ENCODE peak calls at places on chromosomes 4 and X, in eight cellular contexts. One of them, this sample, is unnamed.

GRCh38 chrX:11435568-11435967 is 142.4 kb downstream of the AMELX start:
- DNase-seq in stomach: no peak
- DNase-seq in H1: no peak
- DNase-seq in brain microvascular endothelial cell: no peak
- DNase-seq in CD8-positive, alpha-beta T cell: no peak
- DNase-seq in fibroblast of the aortic adventitia: peak; percentile 92
- DNase-seq in kidney epithelial cell: no peak
- DNase-seq in dorsolateral prefrontal cortex: no peak
- DNase-seq in this sample: peak; percentile 36

GRCh38 chrX:11967986-11968385 is 170.3 kb upstream of the FRMPD4 start:
- DNase-seq in fibroblast of the aortic adventitia: peak; percentile 41
- DNase-seq in CD8-positive, alpha-beta T cell: no peak
- DNase-seq in H1: no peak
- DNase-seq in stomach: no peak
- DNase-seq in dorsolateral prefrontal cortex: no peak
- DNase-seq in kidney epithelial cell: no peak
- DNase-seq in brain microvascular endothelial cell: no peak
- DNase-seq in this sample: no peak

GRCh38 chr4:16034010-16034829 is 49.6 kb downstream of the PROM1 start:
- DNase-seq in H1: no peak
- DNase-seq in brain microvascular endothelial cell: peak; percentile 22
- DNase-seq in dorsolateral prefrontal cortex: no peak
- DNase-seq in stomach: no peak
- DNase-seq in fibroblast of the aortic adventitia: peak; percentile 53
- DNase-seq in kidney epithelial cell: peak; percentile 75
- DNase-seq in CD8-positive, alpha-beta T cell: no peak
- DNase-seq in this sample: no peak

GRCh38 chr4:89379541-89380035 is 72.0 kb upstream of the GPRIN3 start:
- DNase-seq in kidney epithelial cell: no peak
- DNase-seq in fibroblast of the aortic adventitia: no peak
- DNase-seq in CD8-positive, alpha-beta T cell: no peak
- DNase-seq in brain microvascular endothelial cell: no peak
- DNase-seq in stomach: no peak
- DNase-seq in H1: no peak
- DNase-seq in dorsolateral prefrontal cortex: no peak
- DNase-seq in this sample: no peak

GRCh38 chr4:136653640-136654406 is 878.5 kb downstream of the PCDH18 start:
- DNase-seq in stomach: no peak
- DNase-seq in brain microvascular endothelial cell: no peak
- DNase-seq in fibroblast of the aortic adventitia: no peak
- DNase-seq in kidney epithelial cell: no peak
- DNase-seq in H1: no peak
- DNase-seq in CD8-positive, alpha-beta T cell: no peak
- DNase-seq in dorsolateral prefrontal cortex: no peak
- DNase-seq in this sample: no peak

GRCh38 chr4:184616633-184617471 is 32.4 kb downstream of the CASP3 start:
- DNase-seq in dorsolateral prefrontal cortex: no peak
- DNase-seq in stomach: no peak
- DNase-seq in brain microvascular endothelial cell: no peak
- DNase-seq in kidney epithelial cell: no peak
- DNase-seq in CD8-positive, alpha-beta T cell: no peak
- DNase-seq in fibroblast of the aortic adventitia: peak; percentile 6
- DNase-seq in H1: peak; percentile 50
- DNase-seq in this sample: no peak

GRCh38 chrX:123993326-123993725 is 31.8 kb downstream of the STAG2 start:
- DNase-seq in stomach: no peak
- DNase-seq in H1: no peak
- DNase-seq in brain microvascular endothelial cell: peak; percentile 65
- DNase-seq in fibroblast of the aortic adventitia: peak; percentile 46
- DNase-seq in kidney epithelial cell: peak; percentile 48
- DNase-seq in dorsolateral prefrontal cortex: no peak
- DNase-seq in CD8-positive, alpha-beta T cell: no peak
- DNase-seq in this sample: peak; percentile 7

GRCh38 chrX:70995338-70995737 is 64.4 kb upstream of the SLC7A3 start:
- DNase-seq in stomach: no peak
- DNase-seq in dorsolateral prefrontal cortex: no peak
- DNase-seq in H1: no peak
- DNase-seq in fibroblast of the aortic adventitia: no peak
- DNase-seq in CD8-positive, alpha-beta T cell: no peak
- DNase-seq in brain microvascular endothelial cell: no peak
- DNase-seq in kidney epithelial cell: no peak
- DNase-seq in this sample: no peak

GRCh38 chr4:41622816-41623215 is 84.9 kb downstream of the LIMCH1 start:
- DNase-seq in kidney epithelial cell: no peak
- DNase-seq in H1: no peak
- DNase-seq in brain microvascular endothelial cell: no peak
- DNase-seq in fibroblast of the aortic adventitia: no peak
- DNase-seq in CD8-positive, alpha-beta T cell: no peak
- DNase-seq in stomach: no peak
- DNase-seq in dorsolateral prefrontal cortex: peak; percentile 63
- DNase-seq in this sample: no peak

GRCh38 chr4:2827071-2827873 is 16.4 kb upstream of the ADD1 start:
- DNase-seq in brain microvascular endothelial cell: no peak
- DNase-seq in dorsolateral prefrontal cortex: peak; percentile 34
- DNase-seq in fibroblast of the aortic adventitia: no peak
- DNase-seq in CD8-positive, alpha-beta T cell: no peak
- DNase-seq in stomach: no peak
- DNase-seq in kidney epithelial cell: no peak
- DNase-seq in H1: no peak
- DNase-seq in this sample: no peak

GRCh38 chrX:21955398-21956189 is 15.1 kb downstream of the SMS start:
- DNase-seq in fibroblast of the aortic adventitia: no peak
- DNase-seq in kidney epithelial cell: no peak
- DNase-seq in H1: no peak
- DNase-seq in CD8-positive, alpha-beta T cell: no peak
- DNase-seq in brain microvascular endothelial cell: no peak
- DNase-seq in dorsolateral prefrontal cortex: no peak
- DNase-seq in stomach: no peak
- DNase-seq in this sample: no peak

GRCh38 chr4:107682306-107682705 is 37.7 kb downstream of the PAPSS1 start:
- DNase-seq in fibroblast of the aortic adventitia: no peak
- DNase-seq in H1: no peak
- DNase-seq in dorsolateral prefrontal cortex: no peak
- DNase-seq in brain microvascular endothelial cell: no peak
- DNase-seq in stomach: no peak
- DNase-seq in kidney epithelial cell: no peak
- DNase-seq in CD8-positive, alpha-beta T cell: no peak
- DNase-seq in this sample: no peak

GRCh38 chr4:77155631-77156345 is 1.2 kb upstream of the CCNG2 start:
- DNase-seq in dorsolateral prefrontal cortex: no peak
- DNase-seq in fibroblast of the aortic adventitia: no peak
- DNase-seq in brain microvascular endothelial cell: no peak
- DNase-seq in kidney epithelial cell: no peak
- DNase-seq in H1: no peak
- DNase-seq in stomach: no peak
- DNase-seq in CD8-positive, alpha-beta T cell: no peak
- DNase-seq in this sample: no peak

GRCh38 chrX:56817179-56817578 is 88.1 kb downstream of the NBDY start:
- DNase-seq in dorsolateral prefrontal cortex: no peak
- DNase-seq in CD8-positive, alpha-beta T cell: no peak
- DNase-seq in fibroblast of the aortic adventitia: no peak
- DNase-seq in kidney epithelial cell: no peak
- DNase-seq in brain microvascular endothelial cell: no peak
- DNase-seq in H1: no peak
- DNase-seq in stomach: no peak
- DNase-seq in this sample: no peak

GRCh38 chr4:102717448-102718092 is 43.2 kb downstream of the MANBA start:
- DNase-seq in dorsolateral prefrontal cortex: no peak
- DNase-seq in H1: no peak
- DNase-seq in brain microvascular endothelial cell: peak; percentile 17
- DNase-seq in fibroblast of the aortic adventitia: no peak
- DNase-seq in CD8-positive, alpha-beta T cell: no peak
- DNase-seq in kidney epithelial cell: peak; percentile 34
- DNase-seq in stomach: no peak
- DNase-seq in this sample: no peak

GRCh38 chrX:71167031-71167781 is 22.6 kb downstream of the NLGN3 start:
- DNase-seq in CD8-positive, alpha-beta T cell: no peak
- DNase-seq in dorsolateral prefrontal cortex: no peak
- DNase-seq in brain microvascular endothelial cell: no peak
- DNase-seq in kidney epithelial cell: no peak
- DNase-seq in H1: no peak
- DNase-seq in fibroblast of the aortic adventitia: no peak
- DNase-seq in stomach: no peak
- DNase-seq in this sample: no peak

GRCh38 chr4:182140547-182140946 is 102.7 kb upstream of the TENM3 start:
- DNase-seq in fibroblast of the aortic adventitia: no peak
- DNase-seq in stomach: no peak
- DNase-seq in H1: peak; percentile 53
- DNase-seq in kidney epithelial cell: no peak
- DNase-seq in dorsolateral prefrontal cortex: no peak
- DNase-seq in brain microvascular endothelial cell: no peak
- DNase-seq in CD8-positive, alpha-beta T cell: no peak
- DNase-seq in this sample: no peak

GRCh38 chr4:38060829-38061431 is 100.7 kb downstream of the PTTG2 start:
- DNase-seq in fibroblast of the aortic adventitia: peak; percentile 68
- DNase-seq in CD8-positive, alpha-beta T cell: no peak
- DNase-seq in kidney epithelial cell: no peak
- DNase-seq in brain microvascular endothelial cell: peak; percentile 78
- DNase-seq in H1: no peak
- DNase-seq in stomach: no peak
- DNase-seq in dorsolateral prefrontal cortex: no peak
- DNase-seq in this sample: no peak

GRCh38 chr4:61374612-61374920 is 174.4 kb downstream of the ADGRL3 start:
- DNase-seq in dorsolateral prefrontal cortex: no peak
- DNase-seq in H1: no peak
- DNase-seq in fibroblast of the aortic adventitia: peak; percentile 67
- DNase-seq in brain microvascular endothelial cell: peak; percentile 8
- DNase-seq in kidney epithelial cell: no peak
- DNase-seq in stomach: no peak
- DNase-seq in CD8-positive, alpha-beta T cell: no peak
- DNase-seq in this sample: no peak

GRCh38 chr4:165331823-165332222 is 4.4 kb downstream of the MSMO1 start:
- DNase-seq in CD8-positive, alpha-beta T cell: no peak
- DNase-seq in H1: no peak
- DNase-seq in dorsolateral prefrontal cortex: no peak
- DNase-seq in brain microvascular endothelial cell: no peak
- DNase-seq in kidney epithelial cell: no peak
- DNase-seq in stomach: no peak
- DNase-seq in fibroblast of the aortic adventitia: no peak
- DNase-seq in this sample: no peak

GRCh38 chr4:165331316-165331715 is 3.8 kb downstream of the MSMO1 start:
- DNase-seq in kidney epithelial cell: no peak
- DNase-seq in dorsolateral prefrontal cortex: no peak
- DNase-seq in fibroblast of the aortic adventitia: no peak
- DNase-seq in stomach: no peak
- DNase-seq in brain microvascular endothelial cell: no peak
- DNase-seq in CD8-positive, alpha-beta T cell: no peak
- DNase-seq in H1: no peak
- DNase-seq in this sample: no peak

GRCh38 chr4:165332502-165332901 is 5.0 kb downstream of the MSMO1 start:
- DNase-seq in kidney epithelial cell: no peak
- DNase-seq in dorsolateral prefrontal cortex: no peak
- DNase-seq in fibroblast of the aortic adventitia: no peak
- DNase-seq in stomach: no peak
- DNase-seq in CD8-positive, alpha-beta T cell: no peak
- DNase-seq in brain microvascular endothelial cell: no peak
- DNase-seq in H1: no peak
- DNase-seq in this sample: no peak

GRCh38 chr4:165330071-165330470 is 2.6 kb downstream of the MSMO1 start:
- DNase-seq in dorsolateral prefrontal cortex: no peak
- DNase-seq in fibroblast of the aortic adventitia: no peak
- DNase-seq in kidney epithelial cell: no peak
- DNase-seq in H1: no peak
- DNase-seq in brain microvascular endothelial cell: no peak
- DNase-seq in stomach: no peak
- DNase-seq in CD8-positive, alpha-beta T cell: no peak
- DNase-seq in this sample: no peak

DNA sequence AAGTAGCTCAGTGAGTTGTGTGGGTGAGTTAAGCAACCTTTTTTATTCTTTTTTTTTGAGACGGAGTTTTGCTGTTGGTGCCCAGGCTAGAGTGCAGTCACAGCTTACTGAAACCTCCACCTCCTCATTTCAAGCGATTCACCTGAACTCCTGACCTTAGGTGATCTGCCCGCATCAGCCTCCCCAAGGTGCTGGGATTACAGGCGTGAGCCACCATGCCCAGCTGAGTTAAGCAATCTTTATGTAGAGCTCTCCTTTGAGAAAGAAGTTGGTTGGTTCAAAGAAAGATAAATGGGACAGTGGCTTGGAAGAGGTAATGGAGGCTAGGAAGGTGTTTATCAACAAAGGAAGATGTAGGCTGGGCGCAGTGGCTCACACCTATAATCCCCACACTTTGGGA is 3.2 kb downstream of the MSMO1 start:
- DNase-seq in dorsolateral prefrontal cortex: no peak
- DNase-seq in kidney epithelial cell: no peak
- DNase-seq in brain microvascular endothelial cell: no peak
- DNase-seq in CD8-positive, alpha-beta T cell: no peak
- DNase-seq in fibroblast of the aortic adventitia: no peak
- DNase-seq in stomach: no peak
- DNase-seq in H1: no peak
- DNase-seq in this sample: no peak
- H3K4me3 ChIP-seq in dorsolateral prefrontal cortex: peak overlapping the region; percentile 99
- H3K4me3 ChIP-seq in kidney epithelial cell: peak overlapping the region; percentile 82
- H3K4me3 ChIP-seq in brain microvascular endothelial cell: peak overlapping the region; percentile 97
- H3K4me3 ChIP-seq in CD8-positive, alpha-beta T cell: no peak overlapping the region
- H3K4me3 ChIP-seq in fibroblast of the aortic adventitia: peak overlapping the region; percentile 29
- H3K4me3 ChIP-seq in stomach: no peak overlapping the region
- H3K4me3 ChIP-seq in H1: peak overlapping the region; percentile 93
- H3K4me3 ChIP-seq in this sample: peak overlapping the region; percentile 65

GRCh38 chrX:66126671-66127070 is 37.4 kb upstream of the HEPH start:
- DNase-seq in kidney epithelial cell: no peak
- DNase-seq in H1: no peak
- DNase-seq in dorsolateral prefrontal cortex: no peak
- DNase-seq in brain microvascular endothelial cell: no peak
- DNase-seq in fibroblast of the aortic adventitia: no peak
- DNase-seq in CD8-positive, alpha-beta T cell: no peak
- DNase-seq in stomach: no peak
- DNase-seq in this sample: no peak
- TF ChIP-seq CTCF in kidney epithelial cell: no peak
- TF ChIP-seq CTCF in H1: no peak
- TF ChIP-seq CTCF in dorsolateral prefrontal cortex: no peak
- TF ChIP-seq CTCF in brain microvascular endothelial cell: no peak
- TF ChIP-seq CTCF in fibroblast of the aortic adventitia: no peak
- TF ChIP-seq CTCF in CD8-positive, alpha-beta T cell: no peak
- TF ChIP-seq CTCF in stomach: no peak
- TF ChIP-seq CTCF in this sample: no peak

DNA sequence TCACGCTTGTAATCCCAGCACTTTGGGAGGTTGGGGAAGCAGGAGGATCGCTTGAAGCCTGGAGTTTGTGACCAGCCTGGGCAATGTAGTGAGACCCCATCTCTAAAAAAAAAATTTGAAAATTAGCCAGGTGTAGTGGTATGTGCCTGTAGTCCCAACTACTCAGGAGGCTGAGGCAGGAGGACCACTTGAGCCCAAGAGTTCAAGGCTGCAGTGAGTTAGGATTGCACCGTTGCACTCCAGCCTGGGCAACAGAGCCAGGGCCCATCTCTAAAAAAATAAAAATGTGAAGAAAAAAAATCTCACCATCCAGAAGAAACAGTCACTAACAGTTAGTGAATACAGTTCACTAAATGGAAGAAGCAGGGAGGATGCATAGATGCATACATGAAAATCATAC is 34.8 kb downstream of the TMEM271 start:
- DNase-seq in brain microvascular endothelial cell: no peak
- DNase-seq in H1: no peak
- DNase-seq in stomach: no peak
- DNase-seq in fibroblast of the aortic adventitia: no peak
- DNase-seq in dorsolateral prefrontal cortex: no peak
- DNase-seq in CD8-positive, alpha-beta T cell: no peak
- DNase-seq in kidney epithelial cell: no peak
- DNase-seq in this sample: no peak
- H3K4me3 ChIP-seq in brain microvascular endothelial cell: no peak overlapping the region
- H3K4me3 ChIP-seq in H1: no peak overlapping the region
- H3K4me3 ChIP-seq in stomach: no peak overlapping the region
- H3K4me3 ChIP-seq in fibroblast of the aortic adventitia: no peak overlapping the region
- H3K4me3 ChIP-seq in dorsolateral prefrontal cortex: no peak overlapping the region
- H3K4me3 ChIP-seq in CD8-positive, alpha-beta T cell: no peak overlapping the region
- H3K4me3 ChIP-seq in kidney epithelial cell: no peak overlapping the region
- H3K4me3 ChIP-seq in this sample: no peak overlapping the region

GRCh38 chrX:134173541-134174272 is 63.3 kb upstream of the CCDC160 start:
- DNase-seq in CD8-positive, alpha-beta T cell: no peak
- DNase-seq in H1: peak; percentile 46
- DNase-seq in dorsolateral prefrontal cortex: no peak
- DNase-seq in brain microvascular endothelial cell: no peak
- DNase-seq in stomach: no peak
- DNase-seq in kidney epithelial cell: no peak
- DNase-seq in fibroblast of the aortic adventitia: no peak
- DNase-seq in this sample: no peak
- TF ChIP-seq CTCF in CD8-positive, alpha-beta T cell: no peak
- TF ChIP-seq CTCF in H1: no peak
- TF ChIP-seq CTCF in dorsolateral prefrontal cortex: no peak
- TF ChIP-seq CTCF in brain microvascular endothelial cell: no peak
- TF ChIP-seq CTCF in stomach: no peak
- TF ChIP-seq CTCF in kidney epithelial cell: no peak
- TF ChIP-seq CTCF in fibroblast of the aortic adventitia: no peak
- TF ChIP-seq CTCF in this sample: no peak